ENCODE peak calls at places on chromosomes 16 and 17, in four cellular contexts. One of them, this sample, is unnamed.

GRCh38 chr16:81040837-81041236 is 5.2 kb downstream of the ATMIN start:
- DNase-seq in stimulated activated CD8-positive, alpha-beta memory T cell treated with anti-CD3 and anti-CD28 coated beads, Interleukin-7, amount 100 ng/mL, for 48 hours: no peak
- DNase-seq in T-cell: no peak
- DNase-seq in T-helper 2 cell: no peak
- DNase-seq in this sample: no peak

GRCh38 chr16:2244301-2244700 is 7.1 kb downstream of the ECI1 start:
- DNase-seq in T-cell: no peak
- DNase-seq in stimulated activated CD8-positive, alpha-beta memory T cell treated with anti-CD3 and anti-CD28 coated beads, Interleukin-7, amount 100 ng/mL, for 48 hours: no peak
- DNase-seq in T-helper 2 cell: no peak
- DNase-seq in this sample: no peak

GRCh38 chr17:47731396-47731795 is 1.6 kb upstream of the TBX21 start:
- DNase-seq in T-helper 2 cell: no peak
- DNase-seq in stimulated activated CD8-positive, alpha-beta memory T cell treated with anti-CD3 and anti-CD28 coated beads, Interleukin-7, amount 100 ng/mL, for 48 hours: no peak
- DNase-seq in T-cell: no peak
- DNase-seq in this sample: no peak

GRCh38 chr16:2194852-2195315 is 1.5 kb downstream of the CASKIN1 start:
- DNase-seq in stimulated activated CD8-positive, alpha-beta memory T cell treated with anti-CD3 and anti-CD28 coated beads, Interleukin-7, amount 100 ng/mL, for 48 hours: no peak
- DNase-seq in T-cell: peak; percentile 47
- DNase-seq in T-helper 2 cell: peak; percentile 27
- DNase-seq in this sample: peak; percentile 69

GRCh38 chr17:39538875-39539274 is 68.8 kb downstream of the NEUROD2 start:
- DNase-seq in T-cell: no peak
- DNase-seq in T-helper 2 cell: no peak
- DNase-seq in stimulated activated CD8-positive, alpha-beta memory T cell treated with anti-CD3 and anti-CD28 coated beads, Interleukin-7, amount 100 ng/mL, for 48 hours: no peak
- DNase-seq in this sample: no peak

GRCh38 chr17:55038291-55038690 is 69.7 kb downstream of the STXBP4 start:
- DNase-seq in T-helper 2 cell: no peak
- DNase-seq in stimulated activated CD8-positive, alpha-beta memory T cell treated with anti-CD3 and anti-CD28 coated beads, Interleukin-7, amount 100 ng/mL, for 48 hours: no peak
- DNase-seq in T-cell: no peak
- DNase-seq in this sample: no peak

GRCh38 chr16:4346205-4346781 is 4.8 kb downstream of the PAM16 start:
- DNase-seq in T-cell: no peak
- DNase-seq in T-helper 2 cell: no peak
- DNase-seq in stimulated activated CD8-positive, alpha-beta memory T cell treated with anti-CD3 and anti-CD28 coated beads, Interleukin-7, amount 100 ng/mL, for 48 hours: no peak
- DNase-seq in this sample: no peak

GRCh38 chr16:50263940-50264929 is 2.1 kb upstream of the ADCY7 start:
- DNase-seq in T-helper 2 cell: no peak
- DNase-seq in T-cell: no peak
- DNase-seq in stimulated activated CD8-positive, alpha-beta memory T cell treated with anti-CD3 and anti-CD28 coated beads, Interleukin-7, amount 100 ng/mL, for 48 hours: no peak
- DNase-seq in this sample: peak; percentile 4

GRCh38 chr17:42548993-42549755 is 3.5 kb upstream of the HSD17B1 start:
- DNase-seq in stimulated activated CD8-positive, alpha-beta memory T cell treated with anti-CD3 and anti-CD28 coated beads, Interleukin-7, amount 100 ng/mL, for 48 hours: no peak
- DNase-seq in T-cell: no peak
- DNase-seq in T-helper 2 cell: no peak
- DNase-seq in this sample: no peak

GRCh38 chr16:17377360-17378324 is 93.1 kb downstream of the XYLT1 start:
- DNase-seq in stimulated activated CD8-positive, alpha-beta memory T cell treated with anti-CD3 and anti-CD28 coated beads, Interleukin-7, amount 100 ng/mL, for 48 hours: no peak
- DNase-seq in T-helper 2 cell: no peak
- DNase-seq in T-cell: no peak
- DNase-seq in this sample: no peak